ENCODE peak calls at places on chromosomes 2 and 18, in six cellular contexts. Z is NB4, I is GM20000, B is upper lobe of right lung, E is uterus, H is cardiac muscle cell. W is an unnamed sample.

GRCh38 chr2:136765256-136765735 is at the start of gene THSD7B:
- DNase-seq in Z (no peak), I (peak; percentile 39), B (peak; percentile 47), E (no peak), H (no peak), W (no peak)

GRCh38 chr18:8813621-8814020 is 108.3 kb downstream of the MTCL1 start:
- DNase-seq in Z (no peak), I (no peak), B (no peak), E (no peak), H (peak; percentile 49), W (peak; percentile 77)

GRCh38 chr18:2466978-2467377 is 104.3 kb downstream of the METTL4 start:
- DNase-seq in Z (no peak), I (no peak), B (no peak), E (no peak), H (no peak), W (no peak)

GRCh38 chr18:41444943-41445342 is 510.1 kb upstream of the PIK3C3 start:
- DNase-seq in Z (no peak), I (no peak), B (no peak), E (no peak), H (no peak), W (no peak)

GRCh38 chr2:85784474-85784986 is 30.7 kb downstream of the ATOH8 start:
- DNase-seq in Z (no peak), I (no peak), B (peak; percentile 25), E (no peak), H (no peak), W (no peak)

GRCh38 chr18:40179647-40180175 is 1775.3 kb upstream of the PIK3C3 start:
- DNase-seq in Z (no peak), I (no peak), B (no peak), E (no peak), H (no peak), W (no peak)

GRCh38 chr2:151576080-151576479 is 158.2 kb downstream of the NEB start:
- DNase-seq in Z (no peak), I (no peak), B (peak; percentile 81), E (no peak), H (no peak), W (no peak)

GRCh38 chr2:97742381-97742847 is 29.0 kb downstream of the ZAP70 start:
- DNase-seq in Z (peak; percentile 38), I (no peak), B (no peak), E (no peak), H (no peak), W (no peak)

GRCh38 chr18:46393230-46393629 is 263.8 kb downstream of the LOXHD1 start:
- DNase-seq in Z (peak; percentile 21), I (no peak), B (no peak), E (no peak), H (no peak), W (no peak)

GRCh38 chr18:7608798-7609197 is 41.7 kb downstream of the PTPRM start:
- DNase-seq in Z (no peak), I (no peak), B (no peak), E (no peak), H (peak; percentile 9), W (peak; percentile 67)

GRCh38 chr2:85698184-85698879 is 4.2 kb downstream of the GNLY start:
- DNase-seq in Z (peak; percentile 56), I (no peak), B (no peak), E (no peak), H (no peak), W (no peak)

GRCh38 chr2:111030271-111030891 is 90.3 kb upstream of the BCL2L11 start:
- DNase-seq in Z (peak; percentile 69), I (peak; percentile 35), B (no peak), E (no peak), H (no peak), W (no peak)

GRCh38 chr2:7437122-7437521 is 519.9 kb downstream of the RNF144A start:
- DNase-seq in Z (no peak), I (no peak), B (no peak), E (no peak), H (no peak), W (no peak)

GRCh38 chr2:231926761-231927565 is 767 bp upstream of the NPPC start:
- DNase-seq in Z (peak; percentile 62), I (peak; percentile 55), B (peak; percentile 65), E (no peak), H (peak; percentile 12), W (no peak)

GRCh38 chr2:199302851-199303250 is 154.9 kb downstream of the SATB2 start:
- DNase-seq in Z (no peak), I (no peak), B (no peak), E (no peak), H (peak; percentile 8), W (no peak)

GRCh38 chr2:100934504-100935371 is 67.4 kb upstream of the RPL31 start:
- DNase-seq in Z (no peak), I (no peak), B (no peak), E (no peak), H (no peak), W (no peak)

GRCh38 chr18:3709166-3709565 is 259.2 kb downstream of the TGIF1 start:
- DNase-seq in Z (no peak), I (no peak), B (no peak), E (no peak), H (no peak), W (no peak)

GRCh38 chr2:152200101-152200500 is 24.5 kb upstream of the STAM2 start:
- DNase-seq in Z (no peak), I (no peak), B (no peak), E (no peak), H (no peak), W (no peak)

GRCh38 chr2:190867182-190867581 is 13.4 kb upstream of the GLS start:
- DNase-seq in Z (no peak), I (no peak), B (no peak), E (no peak), H (no peak), W (no peak)

GRCh38 chr18:33906046-33906445 is 318.7 kb downstream of the NOL4 start:
- DNase-seq in Z (no peak), I (no peak), B (no peak), E (no peak), H (no peak), W (no peak)

GRCh38 chr2:45435316-45435715 is 175.8 kb downstream of the SRBD1 start:
- DNase-seq in Z (no peak), I (no peak), B (no peak), E (no peak), H (peak; percentile 11), W (no peak)

GRCh38 chr2:157194097-157194688 is 63.3 kb upstream of the GALNT5 start:
- DNase-seq in Z (peak; percentile 54), I (peak; percentile 42), B (no peak), E (no peak), H (peak; percentile 79), W (no peak)

GRCh38 chr2:19472579-19472978 is 114.2 kb upstream of the OSR1 start:
- DNase-seq in Z (no peak), I (no peak), B (no peak), E (no peak), H (no peak), W (no peak)
- TF ChIP-seq CTCF in Z (no peak), I (no peak), B (no peak), E (no peak), H (no peak), W (no peak)

GRCh38 chr2:5285891-5286290 is 406.3 kb upstream of the SOX11 start:
- DNase-seq in Z (no peak), I (no peak), B (no peak), E (no peak), H (no peak), W (no peak)

GRCh38 chr2:5290911-5291546 is 401.2 kb upstream of the SOX11 start:
- DNase-seq in Z (peak; percentile 16), I (no peak), B (no peak), E (no peak), H (no peak), W (no peak)

GRCh38 chr2:5287558-5288334 is 404.4 kb upstream of the SOX11 start:
- DNase-seq in Z (no peak), I (no peak), B (no peak), E (no peak), H (no peak), W (no peak)

DNA sequence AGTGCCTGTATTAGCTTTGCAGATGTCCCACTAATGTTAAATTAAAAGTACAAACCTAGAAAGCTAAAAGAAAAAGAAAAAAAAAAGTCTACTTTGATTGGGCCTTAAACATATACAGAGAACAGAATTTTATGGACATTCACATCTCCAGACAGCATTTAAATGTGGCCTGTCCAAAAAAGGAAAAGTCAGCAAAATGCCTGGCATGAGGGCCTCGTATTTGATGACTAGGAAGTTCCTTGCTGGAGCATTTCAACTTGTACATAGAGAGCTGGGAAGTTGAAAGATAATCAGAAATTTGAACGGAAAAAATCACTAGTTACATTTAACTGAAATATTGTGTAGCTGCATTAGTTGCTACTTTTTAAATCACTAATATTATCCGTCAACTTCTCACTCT is 405.8 kb upstream of the SOX11 start:
- DNase-seq in Z (no peak), I (no peak), B (no peak), E (no peak), H (no peak), W (no peak)
- TF ChIP-seq CTCF in Z (no peak), I (no peak), B (no peak), E (no peak), H (no peak), W (no peak)

GRCh38 chr2:47043142-47043890 is 111.8 kb downstream of the STPG4 start:
- DNase-seq in Z (peak; percentile 52), I (no peak), B (no peak), E (peak; percentile 63), H (peak; percentile 92), W (peak; percentile 63)
- TF ChIP-seq CTCF in Z (no peak), I (no peak), B (no peak), E (no peak), H (no peak), W (peak; percentile 7)

DNA sequence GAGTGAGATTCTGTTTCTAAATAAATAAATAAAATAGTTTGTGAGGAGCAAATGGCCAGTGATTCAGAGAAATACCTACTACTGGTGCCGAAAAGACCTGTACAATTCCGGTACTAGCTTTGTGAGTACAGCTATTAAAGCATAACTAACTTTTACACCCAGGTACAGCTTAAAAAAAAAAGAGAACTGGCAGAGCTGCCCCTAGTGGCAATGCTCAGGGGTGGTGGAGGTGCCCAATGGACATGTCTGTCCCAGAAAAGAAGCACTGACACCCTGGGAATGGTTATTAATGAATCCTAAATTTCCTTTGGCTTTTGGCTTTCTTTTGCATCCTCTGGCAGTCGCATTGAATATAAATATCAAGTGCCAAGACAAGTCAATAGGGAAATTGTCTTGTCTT is 87.0 kb downstream of the LIPG start:
- DNase-seq in Z (no peak), I (no peak), B (no peak), E (no peak), H (no peak), W (no peak)
- TF ChIP-seq CTCF in Z (peak; percentile 39), I (no peak), B (no peak), E (no peak), H (no peak), W (no peak)

GRCh38 chr2:185979546-185980071 is 241.0 kb downstream of the FSIP2 start:
- DNase-seq in Z (no peak), I (no peak), B (no peak), E (no peak), H (no peak), W (no peak)
- TF ChIP-seq CTCF in Z (no peak), I (no peak), B (no peak), E (no peak), H (no peak), W (no peak)

GRCh38 chr2:54000122-54000521 is 29.3 kb upstream of the PSME4 start:
- DNase-seq in Z (no peak), I (no peak), B (no peak), E (no peak), H (no peak), W (no peak)
- TF ChIP-seq CTCF in Z (no peak), I (no peak), B (no peak), E (no peak), H (no peak), W (no peak)

W was measured in AG09319.